ENCODE peak calls at places on chromosomes 7 and 10, in four cellular contexts. L, I, W and O are unnamed samples.

GRCh38 chr7:99679400-99680191 is at the start of gene CYP3A5:
- DNase-seq in L (no peak), I (no peak), W (no peak), O (no peak)

GRCh38 chr7:137343483-137343841 is at the start of gene PTN:
- DNase-seq in L (peak), I (peak), W (peak), O (peak)

GRCh38 chr7:136528329-136528728 is 340.1 kb upstream of the CHRM2 start:
- DNase-seq in L (no peak), I (no peak), W (no peak), O (no peak)

GRCh38 chr10:86439544-86439943 is 72.9 kb upstream of the GRID1 start:
- DNase-seq in L (no peak), I (no peak), W (peak), O (peak)

GRCh38 chr7:127844707-127845331 is 186.4 kb downstream of the LRRC4 start:
- DNase-seq in L (peak), I (peak), W (no peak), O (no peak)

GRCh38 chr10:92702301-92702916 is 12.7 kb downstream of the HHEX start:
- DNase-seq in L (no peak), I (no peak), W (no peak), O (no peak)

GRCh38 chr7:15684834-15685233 is 1.6 kb downstream of the MEOX2 start:
- DNase-seq in L (peak), I (no peak), W (no peak), O (no peak)

GRCh38 chr7:1432411-1433082 is 26.7 kb downstream of the MICALL2 start:
- DNase-seq in L (peak), I (no peak), W (peak), O (peak)

GRCh38 chr10:131436467-131436866 is 124.9 kb upstream of the TCERG1L start:
- DNase-seq in L (no peak), I (no peak), W (no peak), O (no peak)

GRCh38 chr7:90597527-90597871 is 1.4 kb downstream of the CDK14 start:
- DNase-seq in L (no peak), I (no peak), W (no peak), O (no peak)

GRCh38 chr10:49598164-49598856 is 11.8 kb upstream of the SLC18A3 start:
- DNase-seq in L (peak), I (no peak), W (no peak), O (no peak)

GRCh38 chr7:118280319-118281012 is 56.0 kb downstream of the ANKRD7 start:
- DNase-seq in L (no peak), I (peak), W (no peak), O (no peak)

GRCh38 chr7:116431783-116432182 is 67.8 kb upstream of the CAV2 start:
- DNase-seq in L (no peak), I (no peak), W (no peak), O (no peak)

GRCh38 chr7:8442295-8442813 is 8.9 kb downstream of the NXPH1 start:
- DNase-seq in L (peak), I (peak), W (no peak), O (no peak)

GRCh38 chr10:101452593-101452992 is 98.6 kb downstream of the BTRC start:
- DNase-seq in L (no peak), I (no peak), W (no peak), O (no peak)

GRCh38 chr10:83723080-83723479 is 416.2 kb upstream of the GHITM start:
- DNase-seq in L (no peak), I (no peak), W (no peak), O (no peak)

GRCh38 chr7:133309333-133309732 is 56.5 kb downstream of the EXOC4 start:
- DNase-seq in L (no peak), I (no peak), W (no peak), O (no peak)

GRCh38 chr10:132752961-132753360 is 33.0 kb downstream of the NKX6-2 start:
- DNase-seq in L (no peak), I (no peak), W (no peak), O (no peak)

GRCh38 chr10:69458426-69459100 is 7.3 kb downstream of the TSPAN15 start:
- DNase-seq in L (no peak), I (no peak), W (no peak), O (peak)